ENCODE peak calls at places on chromosomes 3 and 15, in eight cellular contexts. U is GM13977, I is endothelial cell, H is GM23338, M is colonic mucosa, W is kidney, O is cardiac muscle cell, R is IMR-90. T is an unnamed sample.

GRCh38 chr15:65980824-65981456 is 111.6 kb downstream of the RAB11A start:
- DNase-seq in R (peak), U (peak), O (peak), W (no peak), H (peak), M (peak), I (peak), T (peak)

GRCh38 chr3:95343228-95343627 is 1280.4 kb downstream of the NSUN3 start:
- DNase-seq in H (no peak), W (no peak), U (no peak), M (peak), R (no peak), O (no peak), I (no peak), T (no peak)

GRCh38 chr3:194312743-194313281 is 38.3 kb downstream of the CPN2 start:
- DNase-seq in H (peak), R (peak), O (peak), I (no peak), U (no peak), W (peak), M (peak), T (no peak)

GRCh38 chr3:13879102-13879945 is 547 bp downstream of the WNT7A start:
- DNase-seq in H (peak), M (no peak), I (peak), R (no peak), U (peak), O (peak), W (peak), T (peak)

GRCh38 chr3:155676252-155676981 is 68.5 kb downstream of the PLCH1 start:
- DNase-seq in U (no peak), H (peak), I (no peak), O (peak), R (peak), M (no peak), W (no peak), T (peak)

GRCh38 chr3:184177331-184177731 is 2.7 kb downstream of the AP2M1 start:
- DNase-seq in O (peak), I (no peak), M (no peak), R (peak), W (no peak), U (no peak), H (no peak), T (no peak)

GRCh38 chr3:78887029-78887428 is 880.8 kb downstream of the ROBO1 start:
- DNase-seq in I (no peak), O (no peak), U (no peak), W (no peak), R (peak), M (no peak), H (no peak), T (no peak)

GRCh38 chr15:30885814-30886213 is 17.9 kb upstream of the FAN1 start:
- DNase-seq in I (peak), U (no peak), H (peak), R (peak), M (no peak), O (peak), W (no peak), T (no peak)

GRCh38 chr15:38530113-38530512 is 34.5 kb downstream of the RASGRP1 start:
- DNase-seq in U (no peak), O (no peak), M (no peak), R (no peak), I (no peak), H (no peak), W (no peak), T (no peak)

GRCh38 chr3:65927576-65927975 is 111.1 kb downstream of the MAGI1 start:
- DNase-seq in M (no peak), W (no peak), U (no peak), O (no peak), R (peak), I (no peak), H (peak), T (peak)

GRCh38 chr3:143140550-143140949 is 21.0 kb downstream of the CHST2 start:
- DNase-seq in O (no peak), W (no peak), U (no peak), H (no peak), I (no peak), M (no peak), R (no peak), T (no peak)
- TF ChIP-seq CTCF in O (no peak), W (no peak), U (no peak), H (no peak), I (no peak), M (no peak), R (no peak), T (no peak)

GRCh38 chr3:129929383-129929782 is 35.9 kb upstream of the TMCC1 start:
- DNase-seq in M (no peak), O (no peak), U (no peak), R (no peak), W (no peak), H (no peak), I (no peak), T (no peak)
- TF ChIP-seq CTCF in M (no peak), O (no peak), U (no peak), R (no peak), W (no peak), H (no peak), I (no peak), T (no peak)

GRCh38 chr3:82353281-82354171 is 592.1 kb upstream of the GBE1 start:
- DNase-seq in O (no peak), U (no peak), M (no peak), H (no peak), R (no peak), W (no peak), I (no peak), T (no peak)
- TF ChIP-seq CTCF in O (no peak), U (no peak), M (no peak), H (no peak), R (no peak), W (no peak), I (no peak), T (no peak)

DNA sequence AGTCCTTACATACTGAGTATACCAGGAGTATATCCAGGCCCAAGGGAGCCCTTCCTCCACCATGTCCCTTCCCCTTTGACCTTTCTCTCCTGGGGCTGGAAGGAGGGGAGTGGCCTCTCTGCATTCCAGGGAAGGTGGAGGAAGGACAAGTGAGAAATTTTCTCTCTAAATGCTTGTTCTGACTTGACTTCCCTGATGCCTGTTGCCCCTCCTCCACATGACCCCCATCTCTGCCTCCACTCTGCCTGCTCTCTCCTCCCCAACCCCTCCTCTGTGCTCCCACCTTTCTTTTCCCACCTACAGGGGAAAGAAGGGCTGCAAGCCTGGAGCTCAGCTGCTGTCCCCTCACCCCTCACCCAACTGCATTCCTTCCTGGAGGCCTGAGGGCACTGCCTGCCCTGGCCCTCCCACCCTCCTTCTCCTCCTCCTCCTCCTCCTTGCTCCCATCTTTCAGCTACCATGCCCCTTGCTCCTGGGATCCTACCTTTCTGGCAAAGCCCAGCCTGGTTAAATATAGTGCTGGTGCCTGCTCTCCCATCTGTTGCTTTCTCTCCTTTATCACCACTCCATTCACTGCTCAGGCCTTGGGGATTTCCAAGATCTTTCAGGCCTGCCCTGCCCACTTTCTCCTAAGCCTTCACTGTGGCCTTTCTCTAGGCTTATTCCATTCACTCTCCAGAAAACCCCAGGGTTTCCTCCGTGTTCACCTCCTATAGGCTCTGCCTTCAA is 8.5 kb upstream of the DAG1 start:
- DNase-seq in I (no peak), M (no peak), O (peak), H (peak), W (no peak), U (no peak), R (peak), T (peak)
- TF ChIP-seq CTCF in I (no peak), M (no peak), O (no peak), H (no peak), W (no peak), U (no peak), R (no peak), T (no peak)

T was measured in Calu3.